ENCODE peak calls at places on chromosomes 13 and 19, in four cellular contexts. H, A, M and V are unnamed samples.

GRCh38 chr19:22901431-22902130 is 69.5 kb downstream of the ZNF723 start:
- DNase-seq in M (no peak), A (no peak), H (no peak), V (no peak)

GRCh38 chr19:47353307-47353712 is 4.2 kb downstream of the DHX34 start:
- DNase-seq in M (no peak), A (peak; percentile 72), H (peak; percentile 49), V (no peak)

GRCh38 chr13:40706439-40706838 is 40.0 kb upstream of the FOXO1 start:
- DNase-seq in H (no peak), M (peak; percentile 26), A (no peak), V (no peak)

GRCh38 chr19:15423130-15423529 is 4.3 kb upstream of the AKAP8L start:
- DNase-seq in H (no peak), A (no peak), M (no peak), V (no peak)

GRCh38 chr19:45613926-45614725 is 12.1 kb upstream of the GPR4 start:
- DNase-seq in M (no peak), H (no peak), A (peak; percentile 23), V (no peak)

GRCh38 chr19:55070755-55071502 is 4.7 kb upstream of the EPS8L1 start:
- DNase-seq in M (no peak), A (peak; percentile 62), H (no peak), V (no peak)

GRCh38 chr13:45328661-45329105 is 12.3 kb downstream of the TPT1 start:
- DNase-seq in A (no peak), H (no peak), M (no peak), V (no peak)

GRCh38 chr19:52270266-52270885 is 989 bp downstream of the ZNF766 start:
- DNase-seq in M (no peak), H (no peak), A (peak; percentile 3), V (no peak)

GRCh38 chr13:23644527-23644926 is 74.3 kb downstream of the TNFRSF19 start:
- DNase-seq in A (no peak), M (no peak), H (no peak), V (peak; percentile 58)

GRCh38 chr19:1247747-1248453 is 483 bp upstream of the MIDN start:
- DNase-seq in A (peak; percentile 88), M (peak; percentile 61), H (peak; percentile 77), V (peak; percentile 60)

GRCh38 chr13:94902722-94903407 is 190.5 kb upstream of the SOX21 start:
- DNase-seq in H (no peak), M (no peak), A (no peak), V (no peak)

GRCh38 chr13:20197361-20197834 is 4.7 kb upstream of the GJB2 start:
- DNase-seq in H (no peak), M (peak; percentile 51), A (peak; percentile 35), V (peak; percentile 60)

GRCh38 chr19:8441725-8442544 is 2.8 kb upstream of the HNRNPM start:
- DNase-seq in M (no peak), A (no peak), H (no peak), V (no peak)

GRCh38 chr13:85362980-85363379 is 436.2 kb downstream of the SLITRK6 start:
- DNase-seq in H (no peak), A (no peak), M (no peak), V (no peak)

GRCh38 chr13:98221234-98221633 is 44.2 kb upstream of the RNF113B start:
- DNase-seq in M (no peak), H (no peak), A (no peak), V (peak; percentile 19)

GRCh38 chr19:16325161-16325527 is 518 bp downstream of the KLF2 start:
- DNase-seq in M (no peak), H (peak; percentile 59), A (no peak), V (peak; percentile 56)

GRCh38 chr13:99860736-99861135 is 110.8 kb downstream of the ZIC5 start:
- DNase-seq in M (no peak), A (no peak), H (no peak), V (no peak)

GRCh38 chr13:20387006-20387405 is 138.7 kb downstream of the CRYL1 start:
- DNase-seq in H (no peak), A (no peak), M (no peak), V (no peak)

GRCh38 chr19:46503848-46504453 is 8.3 kb upstream of the PNMA8B start:
- DNase-seq in H (no peak), M (no peak), A (no peak), V (no peak)

GRCh38 chr19:47623921-47624391 is 15.0 kb downstream of the BICRA start:
- DNase-seq in A (no peak), M (no peak), H (no peak), V (peak; percentile 17)

GRCh38 chr13:35916186-35916585 is 215.0 kb downstream of the DCLK1 start:
- DNase-seq in A (no peak), H (no peak), M (no peak), V (no peak)

GRCh38 chr19:10952809-10953208 is 8.0 kb upstream of the SMARCA4 start:
- DNase-seq in H (no peak), M (no peak), A (peak; percentile 21), V (no peak)
- H3K4me3 ChIP-seq in H (no peak overlapping the region), M (no peak overlapping the region), A (no peak overlapping the region), V (no peak overlapping the region)

DNA sequence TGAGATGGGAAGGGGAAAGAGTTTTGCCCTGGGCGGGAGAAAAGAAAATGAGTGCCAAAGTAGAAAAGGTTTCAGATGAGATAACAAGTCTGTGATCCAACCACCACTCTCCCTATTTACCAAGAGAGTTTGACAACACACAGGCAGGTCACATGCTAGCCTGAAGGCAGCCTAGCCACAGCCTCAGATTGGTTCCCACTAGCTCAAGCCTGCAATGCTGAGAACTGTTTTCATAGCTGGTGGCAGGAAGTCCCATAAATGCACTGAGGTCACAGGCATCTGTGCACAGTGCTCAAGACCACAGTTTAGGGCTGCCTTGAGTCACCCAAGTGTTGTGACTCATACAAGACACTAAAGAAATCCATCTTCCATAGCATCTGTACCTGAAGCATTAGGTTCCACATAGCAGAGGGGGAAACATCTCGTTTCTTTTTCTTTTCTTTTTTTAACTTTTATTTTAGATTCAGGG is 18.5 kb upstream of the POP4 start:
- DNase-seq in H (no peak), M (no peak), A (no peak), V (no peak)
- H3K27ac ChIP-seq in H (no peak overlapping the region), M (no peak overlapping the region), A (no peak overlapping the region), V (no peak overlapping the region)

GRCh38 chr19:14086098-14086497 is 515 bp upstream of the C19orf67 start:
- DNase-seq in M (no peak), H (no peak), A (no peak), V (no peak)

GRCh38 chr19:14081797-14082674 is 3.5 kb downstream of the C19orf67 start:
- DNase-seq in M (no peak), A (peak; percentile 67), H (peak; percentile 45), V (no peak)

GRCh38 chr19:14085309-14085995 is at the start of gene C19orf67:
- DNase-seq in A (no peak), H (no peak), M (no peak), V (no peak)

GRCh38 chr19:14080887-14081796 is 4.4 kb downstream of the C19orf67 start:
- DNase-seq in M (peak; percentile 98), H (peak; percentile 98), A (peak; percentile 99), V (peak; percentile 99)

GRCh38 chr19:14082675-14082960 is 3.0 kb downstream of the C19orf67 start:
- DNase-seq in M (no peak), A (no peak), H (no peak), V (no peak)
- H3K4me3 ChIP-seq in M (no peak overlapping the region), A (no peak overlapping the region), H (peak overlapping the region; percentile 83), V (no peak overlapping the region)

DNA sequence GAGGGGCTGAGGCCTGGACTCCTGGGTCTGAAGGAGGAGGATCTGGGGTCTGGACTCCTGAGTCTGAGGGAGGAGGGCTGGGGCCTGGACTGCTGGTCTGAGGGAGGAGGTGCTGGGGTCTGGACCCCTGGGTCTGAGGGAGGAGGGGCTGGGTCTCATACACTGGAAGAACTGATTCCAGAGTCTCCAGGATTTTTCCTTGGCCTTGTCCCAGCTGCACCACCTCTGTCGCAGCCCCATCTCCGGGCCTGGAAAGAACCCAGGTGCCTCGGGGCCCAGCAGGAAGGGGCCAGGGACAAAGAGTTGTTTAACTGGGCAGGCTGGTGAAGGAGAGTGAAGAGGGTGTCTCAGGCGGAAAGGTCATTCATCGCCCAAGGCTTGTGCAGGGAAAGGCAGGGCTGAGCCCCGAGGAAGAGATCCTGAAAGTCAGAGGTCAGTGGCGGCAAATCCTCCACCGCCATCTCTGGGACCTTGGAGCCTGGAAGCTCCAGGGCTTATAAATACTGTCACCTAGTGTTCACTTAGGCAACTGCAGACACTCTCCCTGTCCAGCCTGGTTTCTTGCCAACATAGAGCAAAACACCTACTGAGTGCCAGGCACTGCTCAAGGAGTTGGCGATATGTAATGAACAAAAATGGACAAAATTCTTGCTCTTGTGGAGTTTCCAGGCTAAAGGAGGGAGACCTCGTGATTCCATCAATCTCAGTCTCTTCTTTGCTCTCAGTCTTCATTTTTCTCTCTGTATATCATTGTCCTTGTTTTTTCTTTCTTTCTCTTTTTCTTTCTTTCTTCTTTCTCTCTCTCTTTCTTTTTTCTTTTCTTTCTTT is 4.4 kb upstream of the KCNN4 start:
- DNase-seq in M (peak; percentile 68), H (no peak), A (peak; percentile 63), V (peak; percentile 75)
- H3K27ac ChIP-seq in M (peak overlapping the region; percentile 72), H (no peak overlapping the region), A (no peak overlapping the region), V (no peak overlapping the region)

DNA sequence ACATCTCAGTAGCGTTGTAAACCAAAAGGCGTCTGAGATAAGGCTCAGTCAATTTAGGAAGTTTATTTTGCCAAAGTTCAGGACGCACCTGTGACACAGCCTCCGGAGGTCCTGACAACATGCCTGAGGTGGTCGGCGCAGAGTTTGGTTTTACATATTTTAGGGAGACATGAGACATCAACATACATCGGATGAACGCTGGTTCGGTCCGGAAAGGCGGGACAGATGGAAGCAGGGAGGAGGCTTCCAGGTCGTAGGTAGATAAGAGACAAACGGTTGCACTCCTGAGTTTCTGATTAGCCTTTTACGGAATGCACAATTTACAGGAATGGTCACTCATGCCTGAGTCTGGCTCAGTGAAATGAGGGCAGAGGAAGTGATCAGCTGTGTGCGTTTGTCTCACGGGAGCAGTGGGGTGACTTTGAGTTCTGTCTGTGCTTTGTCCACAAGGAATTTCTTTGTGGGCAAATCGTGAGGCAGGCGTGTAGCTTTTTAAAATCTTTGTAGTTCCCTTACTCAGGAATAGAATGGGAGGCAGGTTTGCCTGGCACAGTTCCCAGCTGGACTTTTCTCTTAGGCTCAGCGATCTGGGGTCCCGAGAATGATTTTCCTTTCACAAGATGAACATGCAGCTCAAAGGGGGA is 36.3 kb downstream of the C13orf46 start:
- DNase-seq in M (no peak), H (no peak), A (no peak), V (no peak)
- H3K4me3 ChIP-seq in M (no peak overlapping the region), H (no peak overlapping the region), A (no peak overlapping the region), V (no peak overlapping the region)

DNA sequence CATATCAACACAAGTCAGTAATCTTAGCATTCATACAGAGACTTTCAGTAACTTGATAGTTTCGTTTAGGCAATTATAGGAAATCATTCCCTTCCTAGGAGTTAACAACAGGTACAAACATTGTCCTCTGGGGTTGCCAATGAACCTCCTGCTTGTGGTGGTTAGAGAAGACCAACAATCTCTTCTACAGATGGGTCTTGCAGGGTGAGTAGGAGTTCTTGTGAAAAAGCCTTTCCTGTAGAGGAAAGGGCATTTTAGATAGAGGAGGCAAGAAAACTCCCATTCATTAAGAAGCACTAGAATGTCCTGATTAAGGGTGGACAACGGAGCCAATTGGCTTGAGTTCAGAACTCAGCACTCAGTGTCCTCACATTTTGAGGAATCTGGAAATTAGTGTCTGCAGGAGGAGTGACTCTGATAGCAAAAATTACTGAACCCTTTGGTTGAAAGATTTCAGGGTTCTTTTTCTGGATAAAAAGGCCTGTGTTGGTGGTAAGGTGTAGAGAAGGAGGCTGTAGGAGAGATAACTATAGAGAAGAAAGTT is 4.2 kb downstream of the WDFY2 start:
- DNase-seq in A (no peak), H (no peak), M (no peak), V (peak; percentile 19)
- H3K27ac ChIP-seq in A (peak overlapping the region; percentile 73), H (peak overlapping the region; percentile 69), M (no peak overlapping the region), V (peak overlapping the region; percentile 2)